ENCODE peak calls at places on chromosomes 3 and 15, in eight cellular contexts. One of them, this sample, is unnamed. For H3K27me3, the result is how much of the 10 kb centered on the place peaks cover.

GRCh38 chr15:42692536-42692935 is 44.4 kb downstream of the CDAN1 start:
- DNase-seq in stomach: no peak
- DNase-seq in spleen: no peak
- DNase-seq in IMR-90: no peak
- DNase-seq in Peyer's patch: no peak
- DNase-seq in sigmoid colon: no peak
- DNase-seq in uterus: no peak
- DNase-seq in ovary: no peak
- DNase-seq in this sample: no peak

GRCh38 chr3:107458871-107459270 is 63.9 kb upstream of the BBX start:
- DNase-seq in stomach: no peak
- DNase-seq in spleen: no peak
- DNase-seq in IMR-90: no peak
- DNase-seq in Peyer's patch: no peak
- DNase-seq in sigmoid colon: no peak
- DNase-seq in uterus: no peak
- DNase-seq in ovary: no peak
- DNase-seq in this sample: no peak

GRCh38 chr3:100720423-100720822 is 11.1 kb downstream of the TFG start:
- DNase-seq in stomach: no peak
- DNase-seq in spleen: no peak
- DNase-seq in IMR-90: no peak
- DNase-seq in Peyer's patch: no peak
- DNase-seq in sigmoid colon: no peak
- DNase-seq in uterus: no peak
- DNase-seq in ovary: no peak
- DNase-seq in this sample: no peak

GRCh38 chr3:55664387-55664786 is 177.3 kb upstream of the WNT5A start:
- DNase-seq in stomach: no peak
- DNase-seq in spleen: no peak
- DNase-seq in IMR-90: no peak
- DNase-seq in Peyer's patch: no peak
- DNase-seq in sigmoid colon: no peak
- DNase-seq in uterus: no peak
- DNase-seq in ovary: no peak
- DNase-seq in this sample: no peak

GRCh38 chr3:10744098-10744465 is 71.9 kb upstream of the SLC6A11 start:
- DNase-seq in stomach: no peak
- DNase-seq in spleen: no peak
- DNase-seq in IMR-90: no peak
- DNase-seq in Peyer's patch: no peak
- DNase-seq in sigmoid colon: no peak
- DNase-seq in uterus: no peak
- DNase-seq in ovary: no peak
- DNase-seq in this sample: no peak

GRCh38 chr3:52056521-52056967 is at the start of gene DUSP7:
- DNase-seq in stomach: peak
- DNase-seq in spleen: peak
- DNase-seq in IMR-90: peak
- DNase-seq in Peyer's patch: peak
- DNase-seq in sigmoid colon: peak
- DNase-seq in uterus: peak
- DNase-seq in ovary: peak
- DNase-seq in this sample: no peak

GRCh38 chr3:30538787-30539186 is 67.6 kb upstream of the TGFBR2 start:
- DNase-seq in stomach: no peak
- DNase-seq in spleen: no peak
- DNase-seq in IMR-90: peak
- DNase-seq in Peyer's patch: no peak
- DNase-seq in sigmoid colon: no peak
- DNase-seq in uterus: no peak
- DNase-seq in ovary: no peak
- DNase-seq in this sample: no peak

GRCh38 chr15:64279131-64279530 is 76.8 kb downstream of the CSNK1G1 start:
- DNase-seq in stomach: no peak
- DNase-seq in spleen: no peak
- DNase-seq in IMR-90: peak
- DNase-seq in Peyer's patch: no peak
- DNase-seq in sigmoid colon: no peak
- DNase-seq in uterus: no peak
- DNase-seq in ovary: no peak
- DNase-seq in this sample: no peak

GRCh38 chr3:148372476-148372875 is 325.2 kb upstream of the AGTR1 start:
- DNase-seq in stomach: no peak
- DNase-seq in spleen: no peak
- DNase-seq in IMR-90: no peak
- DNase-seq in Peyer's patch: no peak
- DNase-seq in sigmoid colon: no peak
- DNase-seq in uterus: no peak
- DNase-seq in ovary: no peak
- DNase-seq in this sample: peak

GRCh38 chr15:83436513-83437158 is 10.5 kb upstream of the SH3GL3 start:
- DNase-seq in stomach: no peak
- DNase-seq in spleen: no peak
- DNase-seq in IMR-90: peak
- DNase-seq in Peyer's patch: no peak
- DNase-seq in sigmoid colon: no peak
- DNase-seq in uterus: no peak
- DNase-seq in ovary: no peak
- DNase-seq in this sample: no peak

GRCh38 chr3:188165596-188165995 is 11.6 kb downstream of the LPP start:
- DNase-seq in stomach: no peak
- DNase-seq in spleen: no peak
- DNase-seq in IMR-90: peak
- DNase-seq in Peyer's patch: no peak
- DNase-seq in sigmoid colon: no peak
- DNase-seq in uterus: no peak
- DNase-seq in ovary: no peak
- DNase-seq in this sample: no peak

GRCh38 chr3:52606373-52607085 is 70.1 kb downstream of the UQCC5 start:
- DNase-seq in stomach: peak
- DNase-seq in spleen: no peak
- DNase-seq in IMR-90: peak
- DNase-seq in Peyer's patch: no peak
- DNase-seq in sigmoid colon: no peak
- DNase-seq in uterus: no peak
- DNase-seq in ovary: no peak
- DNase-seq in this sample: peak

GRCh38 chr15:47756872-47757271 is 39.6 kb downstream of the SEMA6D start:
- DNase-seq in stomach: no peak
- DNase-seq in spleen: no peak
- DNase-seq in IMR-90: peak
- DNase-seq in Peyer's patch: no peak
- DNase-seq in sigmoid colon: no peak
- DNase-seq in uterus: no peak
- DNase-seq in ovary: peak
- DNase-seq in this sample: no peak

GRCh38 chr15:51649659-51650521 is 27.3 kb upstream of the DMXL2 start:
- DNase-seq in stomach: no peak
- DNase-seq in spleen: no peak
- DNase-seq in IMR-90: peak
- DNase-seq in Peyer's patch: no peak
- DNase-seq in sigmoid colon: no peak
- DNase-seq in uterus: peak
- DNase-seq in ovary: peak
- DNase-seq in this sample: no peak

GRCh38 chr3:38782148-38782547 is 33.9 kb downstream of the SCN10A start:
- DNase-seq in stomach: no peak
- DNase-seq in spleen: no peak
- DNase-seq in IMR-90: no peak
- DNase-seq in Peyer's patch: no peak
- DNase-seq in sigmoid colon: no peak
- DNase-seq in uterus: no peak
- DNase-seq in ovary: no peak
- DNase-seq in this sample: no peak

GRCh38 chr15:43255376-43255775 is 11.4 kb downstream of the TGM5 start:
- DNase-seq in stomach: no peak
- DNase-seq in spleen: no peak
- DNase-seq in IMR-90: no peak
- DNase-seq in Peyer's patch: no peak
- DNase-seq in sigmoid colon: no peak
- DNase-seq in uterus: no peak
- DNase-seq in ovary: no peak
- DNase-seq in this sample: no peak

GRCh38 chr15:101560722-101561583 is 71.4 kb upstream of the PCSK6 start:
- DNase-seq in stomach: no peak
- DNase-seq in spleen: no peak
- DNase-seq in IMR-90: no peak
- DNase-seq in Peyer's patch: no peak
- DNase-seq in sigmoid colon: peak
- DNase-seq in uterus: no peak
- DNase-seq in ovary: no peak
- DNase-seq in this sample: no peak
- H3K27me3 ChIP-seq in stomach: under half
- H3K27me3 ChIP-seq in spleen: under half
- H3K27me3 ChIP-seq in IMR-90: under half
- H3K27me3 ChIP-seq in Peyer's patch: under half
- H3K27me3 ChIP-seq in sigmoid colon: under half
- H3K27me3 ChIP-seq in uterus: under half
- H3K27me3 ChIP-seq in ovary: under half
- H3K27me3 ChIP-seq in this sample: under half

DNA sequence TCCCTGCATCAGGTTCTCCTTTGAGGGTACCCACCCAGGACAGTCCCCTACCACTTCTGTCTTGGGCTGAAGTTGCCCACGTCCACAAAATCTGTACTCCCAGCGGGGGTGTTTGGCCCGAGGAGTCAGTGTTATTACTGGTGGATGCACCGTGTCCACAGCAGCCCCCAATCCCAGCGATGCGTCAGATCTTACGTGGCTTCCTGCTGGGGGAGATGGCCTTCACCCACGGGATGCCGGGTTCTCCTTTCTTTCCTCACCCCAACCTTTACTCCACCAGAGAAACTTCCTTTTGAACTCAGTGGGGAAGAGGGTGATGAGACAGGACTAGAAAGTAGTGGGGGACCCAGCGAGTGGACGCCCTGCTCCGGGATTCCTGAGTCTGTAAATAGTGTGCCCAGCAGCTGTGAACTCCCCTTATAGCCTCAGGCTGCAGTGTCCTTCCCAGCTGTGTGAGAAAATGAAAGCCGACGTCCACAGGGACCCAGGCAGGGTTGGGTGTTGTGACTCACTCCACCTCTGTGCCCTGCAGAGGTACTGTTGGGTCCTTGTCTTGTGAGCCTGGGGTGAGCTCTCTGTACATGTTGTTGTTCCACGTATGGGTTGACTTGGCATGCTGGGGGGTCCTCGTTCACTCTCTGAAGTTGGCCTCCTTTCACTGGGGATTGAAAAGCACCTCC is 31.5 kb downstream of the CRTAP start:
- DNase-seq in stomach: no peak
- DNase-seq in spleen: no peak
- DNase-seq in IMR-90: no peak
- DNase-seq in Peyer's patch: no peak
- DNase-seq in sigmoid colon: no peak
- DNase-seq in uterus: no peak
- DNase-seq in ovary: no peak
- DNase-seq in this sample: no peak
- TF ChIP-seq POLR2A in stomach: no peak
- TF ChIP-seq POLR2A in spleen: no peak
- TF ChIP-seq POLR2A in IMR-90: no peak
- TF ChIP-seq POLR2A in Peyer's patch: no peak
- TF ChIP-seq POLR2A in sigmoid colon: no peak
- TF ChIP-seq POLR2A in uterus: no peak
- TF ChIP-seq POLR2A in ovary: no peak
- TF ChIP-seq POLR2A in this sample: no peak

GRCh38 chr3:88034876-88035275 is 23.9 kb downstream of the CGGBP1 start:
- DNase-seq in stomach: no peak
- DNase-seq in spleen: no peak
- DNase-seq in IMR-90: no peak
- DNase-seq in Peyer's patch: no peak
- DNase-seq in sigmoid colon: no peak
- DNase-seq in uterus: no peak
- DNase-seq in ovary: no peak
- DNase-seq in this sample: no peak

GRCh38 chr3:88033806-88034205 is 25.0 kb downstream of the CGGBP1 start:
- DNase-seq in stomach: no peak
- DNase-seq in spleen: no peak
- DNase-seq in IMR-90: no peak
- DNase-seq in Peyer's patch: no peak
- DNase-seq in sigmoid colon: no peak
- DNase-seq in uterus: no peak
- DNase-seq in ovary: no peak
- DNase-seq in this sample: no peak

GRCh38 chr3:88036221-88036620 is 22.6 kb downstream of the CGGBP1 start:
- DNase-seq in stomach: no peak
- DNase-seq in spleen: no peak
- DNase-seq in IMR-90: no peak
- DNase-seq in Peyer's patch: no peak
- DNase-seq in sigmoid colon: no peak
- DNase-seq in uterus: no peak
- DNase-seq in ovary: no peak
- DNase-seq in this sample: no peak

GRCh38 chr3:88033088-88033487 is 25.7 kb downstream of the CGGBP1 start:
- DNase-seq in stomach: no peak
- DNase-seq in spleen: no peak
- DNase-seq in IMR-90: no peak
- DNase-seq in Peyer's patch: no peak
- DNase-seq in sigmoid colon: no peak
- DNase-seq in uterus: no peak
- DNase-seq in ovary: no peak
- DNase-seq in this sample: no peak

GRCh38 chr3:88034463-88034862 is 24.3 kb downstream of the CGGBP1 start:
- DNase-seq in stomach: no peak
- DNase-seq in spleen: no peak
- DNase-seq in IMR-90: no peak
- DNase-seq in Peyer's patch: no peak
- DNase-seq in sigmoid colon: no peak
- DNase-seq in uterus: no peak
- DNase-seq in ovary: no peak
- DNase-seq in this sample: no peak
- H3K27me3 ChIP-seq in stomach: under half
- H3K27me3 ChIP-seq in spleen: under half
- H3K27me3 ChIP-seq in IMR-90: under half
- H3K27me3 ChIP-seq in Peyer's patch: under half
- H3K27me3 ChIP-seq in sigmoid colon: under half
- H3K27me3 ChIP-seq in uterus: under half
- H3K27me3 ChIP-seq in ovary: under half
- H3K27me3 ChIP-seq in this sample: under half

DNA sequence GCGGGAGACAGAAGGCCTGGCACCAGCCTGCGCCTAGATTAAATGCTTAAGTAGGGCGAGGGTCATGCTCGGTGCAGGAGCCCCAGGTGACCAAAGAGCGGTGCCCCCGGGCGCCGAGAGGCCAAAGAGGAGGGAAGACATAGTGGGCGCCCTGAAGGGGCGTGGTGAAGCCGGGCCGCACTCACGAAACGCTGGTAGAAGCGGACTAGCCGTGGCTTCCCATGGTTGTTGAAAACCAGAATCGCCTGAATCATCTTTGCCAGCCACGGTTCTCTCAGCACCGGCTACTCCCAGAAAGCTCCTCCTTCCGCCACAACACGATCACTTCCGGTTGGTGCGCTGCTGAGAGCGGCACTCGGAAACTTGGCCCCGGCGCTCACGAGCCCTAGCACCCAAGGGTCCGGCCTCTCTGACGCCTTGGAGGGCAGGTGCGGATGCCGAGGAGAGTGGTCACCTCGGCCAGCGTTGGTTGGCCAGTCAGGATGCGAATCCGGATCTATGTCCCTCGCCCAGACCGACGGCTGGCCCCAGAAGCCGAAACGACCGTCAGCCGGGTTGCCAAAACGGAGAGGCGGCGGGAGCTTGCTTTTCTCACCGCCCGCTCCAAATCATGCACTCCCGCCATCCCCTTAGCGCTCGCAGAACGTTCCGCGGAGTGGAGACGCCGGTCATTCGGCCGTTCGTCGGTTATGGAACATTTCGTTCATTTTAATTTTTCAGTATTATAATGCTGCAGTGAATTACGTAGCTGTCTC is at the start of gene AP3S2:
- DNase-seq in stomach: peak
- DNase-seq in spleen: peak
- DNase-seq in IMR-90: peak
- DNase-seq in Peyer's patch: peak
- DNase-seq in sigmoid colon: peak
- DNase-seq in uterus: peak
- DNase-seq in ovary: peak
- DNase-seq in this sample: peak
- TF ChIP-seq POLR2A in stomach: no peak
- TF ChIP-seq POLR2A in spleen: no peak
- TF ChIP-seq POLR2A in IMR-90: peak
- TF ChIP-seq POLR2A in Peyer's patch: peak
- TF ChIP-seq POLR2A in sigmoid colon: peak
- TF ChIP-seq POLR2A in uterus: peak
- TF ChIP-seq POLR2A in ovary: peak
- TF ChIP-seq POLR2A in this sample: no peak